ENCODE peak calls at places on chromosomes 6 and 20, in four cellular contexts. S, C, J and X are unnamed samples.

GRCh38 chr6:166343157-166343502 is 785 bp upstream of the SFT2D1 start:
- DNase-seq in S (no peak), C (peak; percentile 28), J (peak; percentile 40), X (no peak)

GRCh38 chr20:39298116-39298515 is 336.0 kb downstream of the DHX35 start:
- DNase-seq in S (no peak), C (no peak), J (no peak), X (no peak)

GRCh38 chr6:99618649-99619408 is 12.2 kb downstream of the PRDM13 start:
- DNase-seq in S (peak; percentile 87), C (no peak), J (no peak), X (no peak)

GRCh38 chr20:8156603-8157079 is 24.6 kb downstream of the PLCB1 start:
- DNase-seq in S (no peak), C (peak; percentile 90), J (peak; percentile 23), X (no peak)

GRCh38 chr20:36574278-36575065 is 1.1 kb downstream of the TGIF2 start:
- DNase-seq in S (peak; percentile 81), C (peak; percentile 73), J (no peak), X (peak; percentile 77)

GRCh38 chr20:40954521-40955165 is 74.0 kb upstream of the TOP1 start:
- DNase-seq in S (peak; percentile 14), C (no peak), J (no peak), X (no peak)

GRCh38 chr6:139126255-139126654 is 8.6 kb upstream of the HECA start:
- DNase-seq in S (no peak), C (no peak), J (no peak), X (no peak)

GRCh38 chr6:52285174-52286068 is 879 bp upstream of the MCM3 start:
- DNase-seq in S (no peak), C (peak; percentile 30), J (no peak), X (no peak)

GRCh38 chr20:44403194-44404112 is 48.0 kb downstream of the HNF4A start:
- DNase-seq in S (no peak), C (no peak), J (no peak), X (no peak)

GRCh38 chr6:24659547-24659946 is 7.2 kb downstream of the TDP2 start:
- DNase-seq in S (no peak), C (no peak), J (no peak), X (no peak)

GRCh38 chr20:4740774-4741431 is 19.2 kb downstream of the PRND start:
- DNase-seq in S (peak; percentile 90), C (peak; percentile 60), J (no peak), X (peak; percentile 49)
- TF ChIP-seq BRCA1 in S (no peak), C (no peak), J (no peak), X (no peak)

GRCh38 chr6:156781882-156782631 is 4.9 kb downstream of the ARID1B start:
- DNase-seq in S (no peak), C (no peak), J (no peak), X (no peak)
- TF ChIP-seq BRCA1 in S (no peak), C (no peak), J (no peak), X (no peak)

GRCh38 chr6:144922120-144922722 is 637.1 kb downstream of the UTRN start:
- DNase-seq in S (no peak), C (no peak), J (no peak), X (no peak)
- TF ChIP-seq BRCA1 in S (no peak), C (no peak), J (no peak), X (no peak)

GRCh38 chr6:4928426-4928825 is 75.4 kb downstream of the RPP40 start:
- DNase-seq in S (no peak), C (no peak), J (no peak), X (peak; percentile 80)
- TF ChIP-seq BRCA1 in S (no peak), C (no peak), J (no peak), X (no peak)